ENCODE peak calls at places on chromosomes 2 and 18, in five cellular contexts. E is A549; X is cardiac muscle cell; P is CD4-positive, alpha-beta T cell; N is neural progenitor cell. H is an unnamed sample.

GRCh38 chr2:20596973-20597867 is 53.7 kb downstream of the HS1BP3 start:
- DNase-seq in E (no peak), X (no peak), P (no peak), N (no peak), H (peak; percentile 73)

GRCh38 chr2:61538920-61539559 is 884 bp upstream of the XPO1 start:
- DNase-seq in E (no peak), X (no peak), P (peak; percentile 54), N (no peak), H (no peak)

GRCh38 chr2:18829976-18830375 is 240.6 kb upstream of the NT5C1B start:
- DNase-seq in E (no peak), X (no peak), P (no peak), N (no peak), H (no peak)

GRCh38 chr2:152354069-152354755 is 19.2 kb downstream of the FMNL2 start:
- DNase-seq in E (no peak), X (no peak), P (no peak), N (no peak), H (no peak)

GRCh38 chr2:221629478-221629877 is 57.4 kb upstream of the EPHA4 start:
- DNase-seq in E (peak; percentile 6), X (no peak), P (no peak), N (no peak), H (no peak)

GRCh38 chr2:149808556-149808955 is 221.0 kb upstream of the MMADHC start:
- DNase-seq in E (no peak), X (no peak), P (no peak), N (no peak), H (no peak)

GRCh38 chr18:4636957-4637356 is 181.8 kb upstream of the DLGAP1 start:
- DNase-seq in E (no peak), X (no peak), P (no peak), N (peak; percentile 31), H (no peak)

GRCh38 chr2:60862642-60863041 is 18.7 kb upstream of the REL start:
- DNase-seq in E (no peak), X (no peak), P (no peak), N (no peak), H (no peak)

GRCh38 chr2:177572236-177572671 is 179.7 kb downstream of the AGPS start:
- DNase-seq in E (no peak), X (no peak), P (no peak), N (no peak), H (no peak)

GRCh38 chr2:135547311-135547710 is 16.0 kb downstream of the R3HDM1 start:
- DNase-seq in E (no peak), X (no peak), P (no peak), N (no peak), H (no peak)

GRCh38 chr2:233247744-233248143 is 3.7 kb upstream of the ATG16L1 start:
- DNase-seq in E (peak; percentile 61), X (no peak), P (peak; percentile 58), N (no peak), H (no peak)

GRCh38 chr2:60498176-60499081 is 55.0 kb downstream of the BCL11A start:
- DNase-seq in E (no peak), X (no peak), P (no peak), N (no peak), H (no peak)

GRCh38 chr2:23213196-23213595 is 171.8 kb upstream of the KLHL29 start:
- DNase-seq in E (no peak), X (no peak), P (no peak), N (no peak), H (no peak)

GRCh38 chr2:120605231-120605935 is 130.3 kb upstream of the GLI2 start:
- DNase-seq in E (no peak), X (no peak), P (no peak), N (no peak), H (peak; percentile 64)

GRCh38 chr2:54760310-54760709 is 36.8 kb downstream of the EML6 start:
- DNase-seq in E (no peak), X (no peak), P (no peak), N (no peak), H (no peak)

GRCh38 chr2:10120938-10121574 is 1.5 kb upstream of the RRM2 start:
- DNase-seq in E (no peak), X (no peak), P (no peak), N (no peak), H (no peak)

GRCh38 chr2:68734688-68735525 is at the start of gene ARHGAP25:
- DNase-seq in E (no peak), X (no peak), P (peak; percentile 49), N (no peak), H (no peak)

GRCh38 chr2:238573065-238573778 is 146.5 kb downstream of the ASB1 start:
- DNase-seq in E (peak; percentile 49), X (no peak), P (no peak), N (peak; percentile 38), H (no peak)

GRCh38 chr18:3211236-3211992 is 8.4 kb downstream of the MYOM1 start:
- DNase-seq in E (no peak), X (peak; percentile 86), P (no peak), N (no peak), H (no peak)

GRCh38 chr18:62379051-62379450 is 53.9 kb downstream of the TNFRSF11A start:
- DNase-seq in E (no peak), X (no peak), P (no peak), N (no peak), H (no peak)

GRCh38 chr2:160871096-160871495 is 289.1 kb upstream of the TANK start:
- DNase-seq in E (no peak), X (no peak), P (no peak), N (no peak), H (no peak)

GRCh38 chr2:150586858-150587257 is 99.4 kb upstream of the RND3 start:
- DNase-seq in E (peak; percentile 32), X (no peak), P (no peak), N (no peak), H (no peak)

GRCh38 chr2:237715459-237715947 is 83.1 kb upstream of the RBM44 start:
- DNase-seq in E (no peak), X (no peak), P (no peak), N (no peak), H (no peak)

GRCh38 chr2:95300391-95300938 is 3.3 kb downstream of the KCNIP3 start:
- DNase-seq in E (no peak), X (peak; percentile 22), P (no peak), N (no peak), H (peak; percentile 46)
- H3K9me3 ChIP-seq in E (no peaks in the 10 kb centered on the region), X (no peaks in the 10 kb centered on the region), P (no peaks in the 10 kb centered on the region), N (no peaks in the 10 kb centered on the region), H (no peaks in the 10 kb centered on the region)

GRCh38 chr18:36187826-36188721 is 777 bp downstream of the MOCOS start:
- DNase-seq in E (no peak), X (no peak), P (no peak), N (peak; percentile 23), H (peak; percentile 83)
- H3K27ac ChIP-seq in E (peak overlapping the region; percentile 89), X (no peak overlapping the region), P (no peak overlapping the region), N (no peak overlapping the region), H (peak overlapping the region; percentile 7)

GRCh38 chr2:128105072-128105471 is 14.1 kb downstream of the UGGT1 start:
- DNase-seq in E (no peak), X (no peak), P (no peak), N (no peak), H (no peak)
- H3K9me3 ChIP-seq in E (no peaks in the 10 kb centered on the region), X (no peaks in the 10 kb centered on the region), P (no peaks in the 10 kb centered on the region), N (no peaks in the 10 kb centered on the region), H (no peaks in the 10 kb centered on the region)

DNA sequence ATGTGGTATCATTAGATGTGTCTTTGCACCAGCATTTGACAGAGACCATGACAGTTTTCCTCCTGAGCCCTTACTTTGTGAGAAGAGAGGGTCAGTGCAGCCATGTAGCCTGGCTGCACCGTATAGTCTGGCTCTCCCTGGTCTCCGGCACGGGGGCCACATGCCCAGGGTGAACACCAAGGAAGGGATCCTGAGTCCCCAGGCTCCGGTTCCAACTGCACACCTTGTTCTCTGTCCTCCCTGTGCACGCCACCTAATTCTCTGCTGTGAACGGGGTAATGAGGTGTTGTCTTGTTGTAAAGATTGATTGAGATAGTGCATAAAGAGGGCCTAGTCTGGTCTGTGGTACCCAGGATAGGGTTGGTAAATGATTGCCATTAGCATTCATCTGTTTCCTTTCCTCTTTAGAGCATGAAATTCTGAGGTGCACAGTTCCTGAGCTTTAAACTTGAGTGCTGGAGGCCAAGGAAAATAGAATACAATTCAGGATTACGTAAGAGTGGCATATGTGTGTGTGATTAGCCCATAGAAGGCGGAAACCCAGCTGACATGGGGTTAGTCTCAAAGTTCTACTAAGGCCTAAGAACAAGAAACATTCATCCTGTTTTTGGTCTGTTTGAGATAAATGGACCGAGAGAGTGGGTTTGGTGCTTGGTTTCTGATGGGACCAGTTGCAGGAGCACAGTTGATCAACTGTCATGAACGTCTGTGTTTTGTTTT is 55.5 kb downstream of the NCK2 start:
- DNase-seq in E (no peak), X (no peak), P (no peak), N (no peak), H (no peak)
- H3K27ac ChIP-seq in E (no peak overlapping the region), X (no peak overlapping the region), P (peak overlapping the region; percentile 52), N (no peak overlapping the region), H (peak overlapping the region; percentile 36)

GRCh38 chr2:213475433-213475832 is 191.2 kb downstream of the SPAG16 start:
- DNase-seq in E (no peak), X (no peak), P (no peak), N (peak; percentile 6), H (no peak)

DNA sequence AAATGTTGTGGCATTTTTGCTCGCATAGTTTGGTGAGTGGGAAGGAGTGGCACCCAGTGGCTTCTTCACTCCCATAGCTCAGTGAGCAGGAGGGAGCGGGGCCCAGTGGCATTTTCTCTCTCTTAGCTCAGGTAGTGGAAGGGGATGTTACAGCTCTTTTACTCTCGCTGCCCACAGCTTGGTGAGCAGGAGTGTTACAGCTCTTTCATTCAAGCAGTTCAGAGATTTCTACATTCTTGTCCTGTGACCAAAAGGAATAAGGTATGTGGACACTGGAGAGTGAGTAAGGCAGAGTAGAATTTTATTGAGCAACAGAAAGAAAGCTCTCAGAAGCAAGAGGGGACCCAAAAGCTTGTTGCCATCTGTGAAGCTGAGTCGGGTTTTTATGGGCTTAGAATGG is 192.4 kb downstream of the SPAG16 start:
- DNase-seq in E (no peak), X (no peak), P (no peak), N (no peak), H (no peak)
- H3K9me3 ChIP-seq in E (no peaks in the 10 kb centered on the region), X (no peaks in the 10 kb centered on the region), P (peaks cover 22% of the 10 kb centered on the region), N (peaks cover 5% of the 10 kb centered on the region), H (peaks cover 37% of the 10 kb centered on the region)

GRCh38 chr2:196239622-196240587 is 68.5 kb upstream of the STK17B start:
- DNase-seq in E (no peak), X (no peak), P (peak; percentile 81), N (no peak), H (peak; percentile 93)

GRCh38 chr2:196242131-196242620 is 70.8 kb upstream of the STK17B start:
- DNase-seq in E (no peak), X (no peak), P (no peak), N (no peak), H (peak; percentile 43)

GRCh38 chr2:196244516-196244915 is 73.1 kb upstream of the STK17B start:
- DNase-seq in E (no peak), X (no peak), P (no peak), N (no peak), H (no peak)

GRCh38 chr2:196238836-196239380 is 67.5 kb upstream of the STK17B start:
- DNase-seq in E (no peak), X (no peak), P (no peak), N (no peak), H (no peak)

GRCh38 chr2:196241175-196241574 is 69.8 kb upstream of the STK17B start:
- DNase-seq in E (no peak), X (no peak), P (no peak), N (no peak), H (no peak)
- H3K27ac ChIP-seq in E (no peak overlapping the region), X (no peak overlapping the region), P (peak overlapping the region; percentile 51), N (no peak overlapping the region), H (peak overlapping the region; percentile 67)

GRCh38 chr2:239574054-239574433 is 173.2 kb upstream of the HDAC4 start:
- DNase-seq in E (no peak), X (no peak), P (no peak), N (no peak), H (no peak)
- H3K9me3 ChIP-seq in E (no peaks in the 10 kb centered on the region), X (no peaks in the 10 kb centered on the region), P (no peaks in the 10 kb centered on the region), N (no peaks in the 10 kb centered on the region), H (no peaks in the 10 kb centered on the region)

H was measured in upper lobe of left lung.